ENCODE peak calls at places on chromosomes 4 and X, in five cellular contexts. Y, O, S, V and Z are unnamed samples.

GRCh38 chrX:132480581-132481203 is 8.1 kb downstream of the MBNL3 start:
- DNase-seq in O (no peak), S (peak), V (no peak), Y (peak), Z (peak)

GRCh38 chr4:67593741-67594175 is 35.2 kb downstream of the STAP1 start:
- DNase-seq in O (no peak), Y (no peak), S (no peak), V (no peak), Z (no peak)

GRCh38 chrX:125131146-125131545 is 188.5 kb upstream of the TEX13C start:
- DNase-seq in Y (no peak), O (peak), S (peak), V (no peak), Z (no peak)

GRCh38 chr4:185219551-185220344 is 10.3 kb downstream of the SNX25 start:
- DNase-seq in O (no peak), Y (peak), V (no peak), S (peak), Z (no peak)

GRCh38 chr4:85430697-85431096 is 44.3 kb upstream of the ARHGAP24 start:
- DNase-seq in O (peak), Y (no peak), S (no peak), V (no peak), Z (no peak)

GRCh38 chr4:184216436-184217004 is 1.2 kb downstream of the ENPP6 start:
- DNase-seq in O (no peak), Y (no peak), V (no peak), S (no peak), Z (no peak)

GRCh38 chr4:147864591-147864990 is 132.7 kb downstream of the ARHGAP10 start:
- DNase-seq in V (no peak), Y (no peak), O (no peak), S (no peak), Z (no peak)

GRCh38 chr4:17323619-17324400 is 188.1 kb downstream of the QDPR start:
- DNase-seq in S (no peak), V (no peak), Y (no peak), O (no peak), Z (no peak)

GRCh38 chrX:23012162-23012561 is 12.4 kb downstream of the DDX53 start:
- DNase-seq in O (no peak), V (no peak), S (no peak), Y (no peak), Z (no peak)

GRCh38 chr4:71235321-71236206 is 103.3 kb upstream of the SLC4A4 start:
- DNase-seq in S (no peak), Y (no peak), V (no peak), O (no peak), Z (no peak)

GRCh38 chrX:132023896-132024386 is 839 bp downstream of the STK26 start:
- DNase-seq in V (no peak), O (peak), S (no peak), Y (no peak), Z (no peak)

GRCh38 chr4:43008793-43009192 is 116.3 kb downstream of the GRXCR1 start:
- DNase-seq in Y (no peak), V (no peak), S (no peak), O (no peak), Z (no peak)

GRCh38 chr4:72631296-72631695 is 62.3 kb upstream of the ADAMTS3 start:
- DNase-seq in Y (no peak), S (no peak), V (no peak), O (no peak), Z (no peak)

GRCh38 chrX:56738670-56739069 is 9.6 kb downstream of the NBDY start:
- DNase-seq in V (no peak), S (no peak), Y (no peak), O (no peak), Z (no peak)

GRCh38 chr4:2995546-2996265 is 32.3 kb downstream of the GRK4 start:
- DNase-seq in Y (no peak), S (no peak), V (no peak), O (no peak), Z (no peak)

GRCh38 chr4:83125738-83126141 is 11.2 kb upstream of the PLAC8 start:
- DNase-seq in S (no peak), O (no peak), Y (peak), V (no peak), Z (peak)

GRCh38 chrX:12681047-12681446 is 110.2 kb upstream of the PRPS2 start:
- DNase-seq in V (no peak), O (no peak), Y (no peak), S (no peak), Z (no peak)

GRCh38 chrX:44935640-44936039 is 62.7 kb downstream of the KDM6A start:
- DNase-seq in O (peak), S (no peak), V (no peak), Y (no peak), Z (no peak)

GRCh38 chr4:152063301-152064235 is 302.8 kb upstream of the GATB start:
- DNase-seq in Y (peak), S (no peak), O (peak), V (no peak), Z (peak)

GRCh38 chrX:19554786-19555185 is 39.5 kb upstream of the MAP3K15 start:
- DNase-seq in Y (no peak), S (no peak), V (no peak), O (no peak), Z (no peak)

GRCh38 chr4:8126523-8126922 is 32.1 kb downstream of the ABLIM2 start:
- DNase-seq in O (no peak), Y (no peak), V (no peak), S (no peak), Z (no peak)

DNA sequence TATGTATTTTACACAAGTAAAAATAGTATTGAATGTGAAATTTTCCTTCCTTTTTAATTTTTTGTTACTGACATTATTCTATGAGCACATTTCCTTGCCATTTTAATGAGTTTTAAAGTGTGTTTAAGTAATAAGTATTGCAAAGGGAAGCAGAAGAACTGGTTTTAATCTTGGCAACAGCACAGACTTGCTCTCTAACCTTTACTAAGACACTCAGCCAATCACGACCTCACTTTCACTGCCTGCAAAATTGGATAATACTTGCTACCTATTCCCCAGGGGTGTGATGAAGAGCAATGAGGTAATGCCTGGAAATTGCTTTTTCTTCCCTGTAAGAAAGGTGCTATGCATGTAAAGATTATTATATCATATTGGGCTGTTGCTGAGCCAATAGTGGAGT is 254.8 kb downstream of the C4orf33 start:
- DNase-seq in Y (no peak), V (no peak), O (no peak), S (no peak), Z (no peak)
- TF ChIP-seq POLR2AphosphoS5 in Y (no peak), V (no peak), O (no peak), S (no peak), Z (no peak)

DNA sequence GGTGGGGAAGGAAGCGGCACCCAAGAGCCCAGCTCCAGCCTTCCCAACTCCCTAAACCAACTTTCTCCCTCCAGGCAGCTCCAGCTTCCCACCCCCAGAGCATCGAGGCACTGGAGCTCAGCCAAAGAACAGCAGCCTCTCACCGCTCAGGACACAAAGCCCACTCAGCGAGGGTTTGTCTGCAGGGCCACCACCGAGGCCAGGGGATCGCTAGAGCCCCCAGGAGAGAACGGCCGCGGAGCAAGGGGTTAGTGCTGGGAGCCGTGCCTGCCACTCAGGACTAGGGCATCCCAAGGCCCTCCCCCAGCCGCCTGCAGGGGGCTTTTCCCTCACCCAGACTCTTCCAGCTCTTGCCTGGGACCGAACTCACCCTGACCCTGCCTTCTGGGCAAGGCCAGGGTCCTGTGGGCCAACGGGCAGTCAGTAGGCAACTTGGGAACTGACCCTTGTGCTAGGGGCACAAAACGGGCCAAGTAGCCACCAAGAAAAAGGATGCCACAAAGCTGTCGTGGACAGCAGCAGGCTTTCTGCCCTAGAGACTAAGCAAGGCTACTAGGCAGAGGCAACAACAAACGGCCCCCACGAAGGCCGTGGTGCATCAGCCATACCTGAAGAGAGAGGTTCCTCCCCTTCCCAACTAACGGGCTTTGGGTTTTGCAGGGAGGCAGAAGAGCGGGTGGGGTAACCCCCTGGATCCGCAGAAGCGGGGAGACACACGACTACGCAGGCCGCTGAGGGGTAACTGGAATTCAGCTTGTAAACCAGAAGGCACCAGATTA is 2.3 kb downstream of the HCFC1 start:
- DNase-seq in O (no peak), V (no peak), Y (no peak), S (no peak), Z (no peak)
- H3K27ac ChIP-seq in O (no peak), V (peak), Y (peak), S (no peak), Z (peak)

GRCh38 chr4:102860928-102861327 is 7.9 kb upstream of the CISD2 start:
- DNase-seq in S (no peak), V (no peak), O (no peak), Y (no peak), Z (no peak)
- H3K4me3 ChIP-seq in S (no peak), V (no peak), O (no peak), Y (no peak), Z (no peak)

GRCh38 chr4:6180841-6181631 is 19.3 kb downstream of the JAKMIP1 start:
- DNase-seq in V (no peak), S (no peak), O (no peak), Y (no peak), Z (no peak)

GRCh38 chr4:6177587-6178197 is 22.7 kb downstream of the JAKMIP1 start:
- DNase-seq in O (peak), S (no peak), Y (peak), V (no peak), Z (peak)

GRCh38 chr4:6182390-6183280 is 17.7 kb downstream of the JAKMIP1 start:
- DNase-seq in V (no peak), Y (no peak), O (no peak), S (no peak), Z (no peak)

GRCh38 chr4:6178757-6179156 is 21.6 kb downstream of the JAKMIP1 start:
- DNase-seq in S (no peak), O (no peak), V (no peak), Y (no peak), Z (no peak)

GRCh38 chr4:6179362-6179761 is 21.0 kb downstream of the JAKMIP1 start:
- DNase-seq in S (no peak), O (no peak), V (no peak), Y (peak), Z (no peak)
- TF ChIP-seq POLR2AphosphoS5 in S (no peak), O (no peak), V (no peak), Y (no peak), Z (no peak)

DNA sequence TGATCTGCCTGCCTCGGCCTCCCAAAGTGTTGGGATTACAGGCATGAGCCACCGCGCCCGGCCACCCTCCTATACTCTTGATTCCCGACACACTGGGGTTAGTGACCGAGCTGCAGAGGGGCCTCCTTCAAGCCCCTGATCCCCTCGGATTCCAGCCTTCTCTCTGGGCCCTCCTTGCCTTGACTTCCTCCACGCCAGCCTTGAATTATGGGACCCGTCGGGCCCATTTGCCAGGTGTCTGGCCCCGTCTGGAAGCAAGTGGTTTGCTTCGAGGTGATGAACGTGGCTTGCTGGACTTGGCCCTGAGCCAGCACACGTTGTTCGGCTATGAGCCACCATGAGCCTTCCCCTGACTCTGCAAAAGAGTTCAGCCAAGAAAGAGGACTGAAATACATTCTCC is 37.4 kb upstream of the GRPEL1 start:
- DNase-seq in Y (no peak), O (no peak), V (no peak), S (no peak), Z (no peak)
- H3K27ac ChIP-seq in Y (no peak), O (no peak), V (no peak), S (no peak), Z (no peak)